ENCODE peak calls at places on chromosomes 4 and X, in four cellular contexts. One of them, this sample, is unnamed.

GRCh38 chr4:6308890-6309643 is 39.4 kb downstream of the WFS1 start:
- DNase-seq in WTC11: peak; percentile 71
- DNase-seq in RPMI7951: no peak
- DNase-seq in posterior vena cava: no peak
- DNase-seq in this sample: no peak

GRCh38 chr4:137530176-137530575 is 2.1 kb downstream of the PCDH18 start:
- DNase-seq in RPMI7951: peak; percentile 31
- DNase-seq in WTC11: no peak
- DNase-seq in posterior vena cava: no peak
- DNase-seq in this sample: no peak

GRCh38 chr4:182680196-182680771 is 236.9 kb downstream of the DCTD start:
- DNase-seq in posterior vena cava: no peak
- DNase-seq in WTC11: no peak
- DNase-seq in RPMI7951: no peak
- DNase-seq in this sample: no peak

GRCh38 chrX:134628663-134629062 is 29.6 kb downstream of the PLAC1 start:
- DNase-seq in RPMI7951: no peak
- DNase-seq in posterior vena cava: no peak
- DNase-seq in WTC11: no peak
- DNase-seq in this sample: no peak

GRCh38 chrX:42149786-42150185 is 226.4 kb upstream of the CASK start:
- DNase-seq in posterior vena cava: no peak
- DNase-seq in RPMI7951: peak; percentile 14
- DNase-seq in WTC11: no peak
- DNase-seq in this sample: no peak

GRCh38 chr4:176838611-176839411 is 46.1 kb upstream of the VEGFC start:
- DNase-seq in WTC11: no peak
- DNase-seq in RPMI7951: peak; percentile 88
- DNase-seq in posterior vena cava: no peak
- DNase-seq in this sample: no peak

GRCh38 chr4:184416913-184417734 is 57.2 kb downstream of the IRF2 start:
- DNase-seq in WTC11: no peak
- DNase-seq in RPMI7951: peak; percentile 60
- DNase-seq in posterior vena cava: no peak
- DNase-seq in this sample: no peak

GRCh38 chr4:76003015-76003414 is 4.3 kb downstream of the CXCL9 start:
- DNase-seq in posterior vena cava: no peak
- DNase-seq in RPMI7951: no peak
- DNase-seq in WTC11: no peak
- DNase-seq in this sample: no peak

GRCh38 chr4:153573881-153574807 is 108.0 kb downstream of the TMEM131L start:
- DNase-seq in RPMI7951: peak; percentile 76
- DNase-seq in posterior vena cava: peak; percentile 86
- DNase-seq in WTC11: no peak
- DNase-seq in this sample: peak; percentile 65

GRCh38 chr4:70855464-70855863 is 15.8 kb upstream of the GRSF1 start:
- DNase-seq in posterior vena cava: no peak
- DNase-seq in WTC11: no peak
- DNase-seq in RPMI7951: no peak
- DNase-seq in this sample: no peak

GRCh38 chr4:139176299-139177048 is 544 bp downstream of the ELF2 start:
- DNase-seq in posterior vena cava: peak; percentile 96
- DNase-seq in RPMI7951: peak; percentile 75
- DNase-seq in WTC11: peak; percentile 91
- DNase-seq in this sample: peak; percentile 87

GRCh38 chr4:102139932-102140331 is 205.3 kb downstream of the SLC39A8 start:
- DNase-seq in RPMI7951: no peak
- DNase-seq in WTC11: no peak
- DNase-seq in posterior vena cava: no peak
- DNase-seq in this sample: no peak

GRCh38 chr4:173365359-173365996 is 5.3 kb upstream of the SAP30 start:
- DNase-seq in WTC11: no peak
- DNase-seq in posterior vena cava: no peak
- DNase-seq in RPMI7951: no peak
- DNase-seq in this sample: no peak